ENCODE peak calls at places on chromosome 12, in nine cellular contexts. R, Q, Y, F, Z, W, K, U and M are unnamed samples.

GRCh38 chr12:754238-754816 is 1.9 kb downstream of the WNK1 start:
- DNase-seq in R (peak; percentile 3), Q (peak; percentile 36), Y (peak; percentile 11), F (peak; percentile 43), Z (no peak), W (peak; percentile 11), K (no peak), U (no peak), M (peak; percentile 34)

GRCh38 chr12:67096533-67097318 is 172.4 kb upstream of the CAND1 start:
- DNase-seq in R (no peak), Q (peak; percentile 11), Y (no peak), F (no peak), Z (no peak), W (no peak), K (peak; percentile 12), U (no peak), M (peak; percentile 91)

GRCh38 chr12:1847411-1847810 is 27.0 kb downstream of the LRTM2 start:
- DNase-seq in R (no peak), Q (no peak), Y (no peak), F (no peak), Z (no peak), W (no peak), K (no peak), U (no peak), M (no peak)

GRCh38 chr12:27967551-27968054 is 4.9 kb downstream of the PTHLH start:
- DNase-seq in R (no peak), Q (no peak), Y (no peak), F (no peak), Z (no peak), W (no peak), K (no peak), U (peak; percentile 29), M (peak; percentile 47)

GRCh38 chr12:5083955-5084849 is 40.5 kb downstream of the KCNA5 start:
- DNase-seq in R (no peak), Q (peak; percentile 77), Y (peak; percentile 62), F (peak; percentile 68), Z (peak; percentile 74), W (peak; percentile 66), K (no peak), U (peak; percentile 71), M (peak; percentile 48)

GRCh38 chr12:14540801-14541462 is 26.8 kb downstream of the PLBD1 start:
- DNase-seq in R (no peak), Q (no peak), Y (no peak), F (no peak), Z (no peak), W (no peak), K (no peak), U (no peak), M (peak; percentile 27)

GRCh38 chr12:74644681-74645080 is 107.0 kb downstream of the ATXN7L3B start:
- DNase-seq in R (no peak), Q (no peak), Y (no peak), F (no peak), Z (no peak), W (no peak), K (no peak), U (no peak), M (no peak)

GRCh38 chr12:2273288-2273687 is 220.5 kb downstream of the CACNA1C start:
- DNase-seq in R (no peak), Q (peak; percentile 87), Y (no peak), F (no peak), Z (peak; percentile 77), W (no peak), K (no peak), U (peak; percentile 83), M (no peak)

GRCh38 chr12:123483602-123484273 is 25.8 kb downstream of the SNRNP35 start:
- DNase-seq in R (no peak), Q (peak; percentile 18), Y (no peak), F (no peak), Z (no peak), W (no peak), K (no peak), U (no peak), M (no peak)

GRCh38 chr12:13162904-13163303 is 33.6 kb upstream of the EMP1 start:
- DNase-seq in R (no peak), Q (no peak), Y (no peak), F (no peak), Z (no peak), W (no peak), K (no peak), U (no peak), M (no peak)

GRCh38 chr12:131025939-131026702 is 72.4 kb downstream of the ADGRD1 start:
- DNase-seq in R (no peak), Q (no peak), Y (no peak), F (no peak), Z (no peak), W (no peak), K (no peak), U (no peak), M (no peak)

GRCh38 chr12:127457726-127458125 is 809.2 kb upstream of the TMEM132C start:
- DNase-seq in R (no peak), Q (no peak), Y (no peak), F (no peak), Z (no peak), W (no peak), K (no peak), U (no peak), M (no peak)
- H3K4me3 ChIP-seq in R (no peak overlapping the region), Q (no peak overlapping the region), Y (no peak overlapping the region), F (no peak overlapping the region), Z (no peak overlapping the region), W (no peak overlapping the region), K (no peak overlapping the region), U (no peak overlapping the region), M (no peak overlapping the region)

DNA sequence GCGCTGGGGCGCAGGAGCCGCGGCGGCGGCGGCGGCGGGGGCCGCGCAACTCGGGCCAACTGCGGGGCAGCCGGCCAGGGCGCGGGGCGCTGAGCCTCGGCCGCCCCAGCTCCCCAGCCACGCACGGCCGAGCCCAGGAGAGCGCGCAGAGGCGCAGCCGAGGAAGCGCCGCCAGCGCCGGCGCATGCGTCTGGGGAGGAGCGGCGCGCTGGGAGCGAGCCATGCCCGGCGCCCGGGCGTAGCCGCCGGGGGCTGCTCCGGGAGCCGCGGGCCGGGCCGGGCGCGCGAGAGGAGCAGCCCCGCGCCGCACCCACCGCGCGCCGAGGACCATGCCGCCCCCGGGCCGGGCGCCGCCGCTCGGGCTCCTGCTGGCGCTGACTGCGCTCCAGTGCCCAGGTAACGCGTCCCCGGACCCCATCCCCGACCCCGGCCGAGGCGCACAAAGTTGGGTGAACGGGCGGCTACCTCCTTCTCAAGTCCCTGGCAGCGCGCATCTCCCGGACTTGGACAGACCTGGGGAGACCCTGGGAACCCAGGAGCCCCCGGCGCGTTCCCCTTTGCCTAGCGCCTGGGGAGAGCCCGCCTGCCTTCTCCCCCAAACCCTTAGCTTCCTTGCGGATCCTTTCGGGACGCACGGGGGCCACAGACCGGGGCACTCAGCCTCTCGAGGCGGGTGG is 121.4 kb downstream of the AACS start:
- DNase-seq in R (no peak), Q (peak; percentile 32), Y (no peak), F (no peak), Z (no peak), W (no peak), K (no peak), U (no peak), M (peak; percentile 5)
- H3K4me3 ChIP-seq in R (no peak overlapping the region), Q (peak overlapping the region; percentile 14), Y (peak overlapping the region; percentile 50), F (no peak overlapping the region), Z (peak overlapping the region; percentile 37), W (no peak overlapping the region), K (peak overlapping the region; percentile 61), U (no peak overlapping the region), M (peak overlapping the region; percentile 22)

GRCh38 chr12:120836119-120836684 is 68.0 kb downstream of the SPPL3 start:
- DNase-seq in R (no peak), Q (no peak), Y (no peak), F (no peak), Z (no peak), W (no peak), K (no peak), U (no peak), M (no peak)
- H3K4me3 ChIP-seq in R (no peak overlapping the region), Q (no peak overlapping the region), Y (no peak overlapping the region), F (no peak overlapping the region), Z (no peak overlapping the region), W (no peak overlapping the region), K (no peak overlapping the region), U (no peak overlapping the region), M (no peak overlapping the region)

GRCh38 chr12:50927356-50927755 is 25.0 kb upstream of the HIGD1C start:
- DNase-seq in R (no peak), Q (no peak), Y (no peak), F (no peak), Z (no peak), W (no peak), K (no peak), U (no peak), M (no peak)
- H3K4me3 ChIP-seq in R (no peak overlapping the region), Q (peak overlapping the region; percentile 72), Y (no peak overlapping the region), F (peak overlapping the region; percentile 12), Z (no peak overlapping the region), W (peak overlapping the region; percentile 42), K (peak overlapping the region; percentile 61), U (no peak overlapping the region), M (peak overlapping the region; percentile 74)